ENCODE peak calls at places on chromosomes 4 and X, in five cellular contexts. One of them, this sample, is unnamed.

GRCh38 chr4:138305055-138305454 is 62.9 kb upstream of the SLC7A11 start:
- DNase-seq in NCI-H2029: no peak
- DNase-seq in nucleus accumbens: no peak
- DNase-seq in progenitor cell of endocrine pancreas: no peak
- DNase-seq in NCI-H1048: no peak
- DNase-seq in this sample: no peak

GRCh38 chrX:63350551-63350950 is 581 bp downstream of the SPIN4 start:
- DNase-seq in NCI-H2029: peak
- DNase-seq in progenitor cell of endocrine pancreas: no peak
- DNase-seq in NCI-H1048: no peak
- DNase-seq in nucleus accumbens: peak
- DNase-seq in this sample: no peak

GRCh38 chr4:85398276-85398675 is 76.7 kb upstream of the ARHGAP24 start:
- DNase-seq in progenitor cell of endocrine pancreas: no peak
- DNase-seq in NCI-H2029: no peak
- DNase-seq in NCI-H1048: no peak
- DNase-seq in nucleus accumbens: no peak
- DNase-seq in this sample: no peak

GRCh38 chrX:10017866-10018265 is 50.7 kb downstream of the CLDN34 start:
- DNase-seq in progenitor cell of endocrine pancreas: no peak
- DNase-seq in NCI-H1048: peak
- DNase-seq in nucleus accumbens: no peak
- DNase-seq in NCI-H2029: no peak
- DNase-seq in this sample: no peak

GRCh38 chrX:53421772-53422090 is 723 bp downstream of the SMC1A start:
- DNase-seq in NCI-H1048: no peak
- DNase-seq in nucleus accumbens: no peak
- DNase-seq in progenitor cell of endocrine pancreas: no peak
- DNase-seq in NCI-H2029: no peak
- DNase-seq in this sample: no peak

GRCh38 chr4:159292137-159292896 is 189.4 kb downstream of the RAPGEF2 start:
- DNase-seq in NCI-H1048: no peak
- DNase-seq in progenitor cell of endocrine pancreas: no peak
- DNase-seq in NCI-H2029: no peak
- DNase-seq in nucleus accumbens: no peak
- DNase-seq in this sample: no peak

GRCh38 chr4:39814403-39815185 is 116.7 kb downstream of the UBE2K start:
- DNase-seq in NCI-H2029: no peak
- DNase-seq in NCI-H1048: no peak
- DNase-seq in nucleus accumbens: no peak
- DNase-seq in progenitor cell of endocrine pancreas: no peak
- DNase-seq in this sample: no peak

GRCh38 chr4:77959566-77960338 is 97.1 kb downstream of the MRPL1 start:
- DNase-seq in NCI-H2029: peak
- DNase-seq in NCI-H1048: no peak
- DNase-seq in nucleus accumbens: no peak
- DNase-seq in progenitor cell of endocrine pancreas: no peak
- DNase-seq in this sample: no peak

GRCh38 chrX:38811515-38812239 is 10.4 kb downstream of the MID1IP1 start:
- DNase-seq in NCI-H1048: no peak
- DNase-seq in nucleus accumbens: no peak
- DNase-seq in progenitor cell of endocrine pancreas: no peak
- DNase-seq in NCI-H2029: no peak
- DNase-seq in this sample: no peak

GRCh38 chr4:183996868-183997267 is 91.8 kb downstream of the STOX2 start:
- DNase-seq in nucleus accumbens: no peak
- DNase-seq in progenitor cell of endocrine pancreas: no peak
- DNase-seq in NCI-H1048: no peak
- DNase-seq in NCI-H2029: no peak
- DNase-seq in this sample: no peak

GRCh38 chr4:80321341-80321740 is 14.2 kb upstream of the CFAP299 start:
- DNase-seq in progenitor cell of endocrine pancreas: no peak
- DNase-seq in nucleus accumbens: no peak
- DNase-seq in NCI-H1048: no peak
- DNase-seq in NCI-H2029: no peak
- DNase-seq in this sample: no peak

GRCh38 chrX:122850326-122850725 is 333.8 kb upstream of the GRIA3 start:
- DNase-seq in NCI-H2029: no peak
- DNase-seq in nucleus accumbens: no peak
- DNase-seq in NCI-H1048: no peak
- DNase-seq in progenitor cell of endocrine pancreas: no peak
- DNase-seq in this sample: no peak

GRCh38 chr4:21469438-21470032 is 479.0 kb downstream of the KCNIP4 start:
- DNase-seq in progenitor cell of endocrine pancreas: no peak
- DNase-seq in nucleus accumbens: no peak
- DNase-seq in NCI-H2029: peak
- DNase-seq in NCI-H1048: no peak
- DNase-seq in this sample: no peak

GRCh38 chr4:94711635-94712034 is 46.1 kb upstream of the BMPR1B start:
- DNase-seq in NCI-H2029: no peak
- DNase-seq in progenitor cell of endocrine pancreas: no peak
- DNase-seq in nucleus accumbens: no peak
- DNase-seq in NCI-H1048: no peak
- DNase-seq in this sample: no peak

GRCh38 chr4:52038109-52038912 is at the start of gene SGCB:
- DNase-seq in nucleus accumbens: peak
- DNase-seq in NCI-H1048: peak
- DNase-seq in NCI-H2029: no peak
- DNase-seq in progenitor cell of endocrine pancreas: peak
- DNase-seq in this sample: peak

GRCh38 chrX:134677332-134677731 is 19.1 kb upstream of the PLAC1 start:
- DNase-seq in progenitor cell of endocrine pancreas: no peak
- DNase-seq in nucleus accumbens: no peak
- DNase-seq in NCI-H2029: no peak
- DNase-seq in NCI-H1048: no peak
- DNase-seq in this sample: no peak

GRCh38 chr4:78293841-78294301 is 236.7 kb downstream of the FRAS1 start:
- DNase-seq in NCI-H2029: no peak
- DNase-seq in nucleus accumbens: no peak
- DNase-seq in NCI-H1048: no peak
- DNase-seq in progenitor cell of endocrine pancreas: no peak
- DNase-seq in this sample: no peak

GRCh38 chr4:53586121-53586816 is 5.0 kb downstream of the LNX1 start:
- DNase-seq in NCI-H1048: peak
- DNase-seq in NCI-H2029: no peak
- DNase-seq in progenitor cell of endocrine pancreas: no peak
- DNase-seq in nucleus accumbens: no peak
- DNase-seq in this sample: no peak

GRCh38 chr4:73897380-73898136 is 28.4 kb downstream of the CXCL1 start:
- DNase-seq in nucleus accumbens: no peak
- DNase-seq in progenitor cell of endocrine pancreas: no peak
- DNase-seq in NCI-H2029: no peak
- DNase-seq in NCI-H1048: no peak
- DNase-seq in this sample: no peak

GRCh38 chr4:19689511-19689910 is 562.2 kb upstream of the SLIT2 start:
- DNase-seq in NCI-H1048: no peak
- DNase-seq in progenitor cell of endocrine pancreas: no peak
- DNase-seq in nucleus accumbens: no peak
- DNase-seq in NCI-H2029: no peak
- DNase-seq in this sample: no peak

GRCh38 chr4:8940792-8941491 is 69.3 kb upstream of the HMX1 start:
- DNase-seq in nucleus accumbens: no peak
- DNase-seq in NCI-H1048: no peak
- DNase-seq in NCI-H2029: no peak
- DNase-seq in progenitor cell of endocrine pancreas: no peak
- DNase-seq in this sample: no peak

GRCh38 chr4:150366487-150366999 is 215.4 kb upstream of the MAB21L2 start:
- DNase-seq in nucleus accumbens: no peak
- DNase-seq in NCI-H2029: peak
- DNase-seq in NCI-H1048: no peak
- DNase-seq in progenitor cell of endocrine pancreas: no peak
- DNase-seq in this sample: no peak

GRCh38 chr4:76923619-76924357 is 25.8 kb upstream of the SEPTIN11 start:
- DNase-seq in NCI-H2029: no peak
- DNase-seq in NCI-H1048: no peak
- DNase-seq in progenitor cell of endocrine pancreas: no peak
- DNase-seq in nucleus accumbens: no peak
- DNase-seq in this sample: no peak

GRCh38 chrX:8971116-8971515 is 62.8 kb downstream of the FAM9B start:
- DNase-seq in nucleus accumbens: no peak
- DNase-seq in NCI-H1048: no peak
- DNase-seq in progenitor cell of endocrine pancreas: no peak
- DNase-seq in NCI-H2029: no peak
- DNase-seq in this sample: no peak

GRCh38 chrX:111662314-111662713 is 18.7 kb upstream of the ALG13 start:
- DNase-seq in NCI-H2029: no peak
- DNase-seq in progenitor cell of endocrine pancreas: no peak
- DNase-seq in nucleus accumbens: no peak
- DNase-seq in NCI-H1048: no peak
- DNase-seq in this sample: no peak

GRCh38 chrX:99705696-99706095 is 704.4 kb downstream of the PCDH19 start:
- DNase-seq in NCI-H2029: no peak
- DNase-seq in progenitor cell of endocrine pancreas: no peak
- DNase-seq in nucleus accumbens: no peak
- DNase-seq in NCI-H1048: no peak
- DNase-seq in this sample: no peak

GRCh38 chr4:173433447-173433846 is 34.5 kb upstream of the SCRG1 start:
- DNase-seq in progenitor cell of endocrine pancreas: no peak
- DNase-seq in NCI-H2029: no peak
- DNase-seq in nucleus accumbens: no peak
- DNase-seq in NCI-H1048: no peak
- DNase-seq in this sample: no peak

GRCh38 chr4:76563804-76564468 is 128.9 kb downstream of the SHROOM3 start:
- DNase-seq in NCI-H2029: no peak
- DNase-seq in NCI-H1048: no peak
- DNase-seq in nucleus accumbens: no peak
- DNase-seq in progenitor cell of endocrine pancreas: no peak
- DNase-seq in this sample: no peak

GRCh38 chrX:136064661-136065043 is 79.4 kb downstream of the SLC9A6 start:
- DNase-seq in nucleus accumbens: no peak
- DNase-seq in NCI-H2029: no peak
- DNase-seq in NCI-H1048: no peak
- DNase-seq in progenitor cell of endocrine pancreas: no peak
- DNase-seq in this sample: no peak

GRCh38 chrX:155216940-155217450 is 735 bp downstream of the VBP1 start:
- DNase-seq in nucleus accumbens: no peak
- DNase-seq in NCI-H2029: no peak
- DNase-seq in NCI-H1048: no peak
- DNase-seq in progenitor cell of endocrine pancreas: no peak
- DNase-seq in this sample: no peak

GRCh38 chr4:113878718-113879117 is 100.7 kb downstream of the ARSJ start:
- DNase-seq in progenitor cell of endocrine pancreas: peak
- DNase-seq in nucleus accumbens: no peak
- DNase-seq in NCI-H2029: no peak
- DNase-seq in NCI-H1048: no peak
- DNase-seq in this sample: no peak

GRCh38 chr4:156968479-156968984 is 3.1 kb downstream of the PDGFC start:
- DNase-seq in nucleus accumbens: peak
- DNase-seq in NCI-H1048: peak
- DNase-seq in NCI-H2029: peak
- DNase-seq in progenitor cell of endocrine pancreas: peak
- DNase-seq in this sample: no peak

GRCh38 chr4:184599492-184600135 is 49.6 kb downstream of the CASP3 start:
- DNase-seq in nucleus accumbens: no peak
- DNase-seq in NCI-H2029: no peak
- DNase-seq in NCI-H1048: no peak
- DNase-seq in progenitor cell of endocrine pancreas: no peak
- DNase-seq in this sample: no peak

GRCh38 chr4:108906006-108906405 is 143.2 kb upstream of the ETNPPL start:
- DNase-seq in progenitor cell of endocrine pancreas: no peak
- DNase-seq in nucleus accumbens: no peak
- DNase-seq in NCI-H2029: no peak
- DNase-seq in NCI-H1048: no peak
- DNase-seq in this sample: no peak

GRCh38 chr4:169810325-169811323 is 52.9 kb upstream of the HPF1 start:
- DNase-seq in NCI-H2029: peak
- DNase-seq in NCI-H1048: peak
- DNase-seq in nucleus accumbens: no peak
- DNase-seq in progenitor cell of endocrine pancreas: peak
- DNase-seq in this sample: no peak

GRCh38 chr4:26838055-26838842 is 22.4 kb upstream of the STIM2 start:
- DNase-seq in NCI-H2029: no peak
- DNase-seq in NCI-H1048: no peak
- DNase-seq in nucleus accumbens: no peak
- DNase-seq in progenitor cell of endocrine pancreas: no peak
- DNase-seq in this sample: no peak